ENCODE peak calls at places on chromosomes 4 and X, in seven cellular contexts. J is epithelial cell of esophagus; F is left ventricle myocardium superior; Z is skeletal muscle cell; O is non-pigmented ciliary epithelial cell; N is hypothalamus; W is activated CD4-positive, alpha-beta T cell treated with anti-CD3 and anti-CD28 coated beads, Interleukin-2, amount 50 U/mL, for 1 hour. E is an unnamed sample.

GRCh38 chr4:6856391-6856790 is 53.2 kb upstream of the TBC1D14 start:
- DNase-seq in O (no peak), Z (no peak), N (no peak), J (no peak), W (no peak), F (no peak), E (no peak)

GRCh38 chr4:33255507-33255906 is 2535.3 kb downstream of the PCDH7 start:
- DNase-seq in J (no peak), W (no peak), F (no peak), O (no peak), N (no peak), Z (no peak), E (no peak)

GRCh38 chrX:71195959-71196727 is 26.9 kb upstream of the GJB1 start:
- DNase-seq in Z (no peak), N (no peak), O (no peak), F (no peak), J (no peak), W (no peak), E (no peak)

GRCh38 chr4:2867758-2868491 is 24.3 kb downstream of the ADD1 start:
- DNase-seq in F (peak; percentile 58), J (no peak), W (no peak), Z (no peak), O (no peak), N (no peak), E (peak; percentile 40)

GRCh38 chr4:78369691-78370090 is 181.9 kb upstream of the ANXA3 start:
- DNase-seq in O (peak; percentile 41), W (no peak), N (no peak), F (no peak), J (peak; percentile 67), Z (peak; percentile 26), E (no peak)

GRCh38 chrX:40207626-40208025 is 109.9 kb upstream of the BCOR start:
- DNase-seq in W (no peak), O (no peak), F (no peak), J (peak; percentile 1), Z (no peak), N (no peak), E (no peak)

GRCh38 chr4:11589676-11590075 is 161.0 kb upstream of the HS3ST1 start:
- DNase-seq in O (no peak), F (no peak), J (peak; percentile 61), N (no peak), Z (no peak), W (no peak), E (no peak)

GRCh38 chrX:137286423-137286822 is 252.6 kb upstream of the GPR101 start:
- DNase-seq in F (no peak), N (no peak), Z (no peak), O (no peak), J (no peak), W (no peak), E (no peak)

GRCh38 chrX:50871922-50872453 is 38.5 kb upstream of the BMP15 start:
- DNase-seq in W (no peak), J (no peak), F (no peak), Z (no peak), O (no peak), N (no peak), E (no peak)

GRCh38 chr4:95835672-95836071 is 4.2 kb upstream of the PDHA2 start:
- DNase-seq in Z (no peak), J (peak; percentile 32), W (no peak), F (no peak), N (no peak), O (no peak), E (no peak)

GRCh38 chrX:122245943-122246342 is 938.1 kb upstream of the GRIA3 start:
- DNase-seq in J (no peak), Z (no peak), F (no peak), O (no peak), N (no peak), W (no peak), E (no peak)

GRCh38 chrX:103779156-103779555 is 2.5 kb downstream of the PLP1 start:
- DNase-seq in W (no peak), F (no peak), J (no peak), Z (no peak), O (no peak), N (peak; percentile 8), E (peak; percentile 54)

GRCh38 chr4:126630171-126630570 is 1002.6 kb upstream of the INTU start:
- DNase-seq in F (no peak), N (no peak), O (no peak), W (no peak), Z (peak; percentile 26), J (no peak), E (no peak)

GRCh38 chrX:2449135-2449886 is 51.5 kb downstream of the DHRSX start:
- DNase-seq in N (no peak), O (no peak), Z (no peak), J (no peak), F (no peak), W (no peak), E (no peak)

GRCh38 chr4:98284640-98285046 is 23.5 kb downstream of the RAP1GDS1 start:
- DNase-seq in F (no peak), W (no peak), N (no peak), Z (no peak), J (peak; percentile 62), O (no peak), E (no peak)

GRCh38 chr4:21139327-21139726 is 439.1 kb downstream of the PACRGL start:
- DNase-seq in N (no peak), W (no peak), F (no peak), O (no peak), Z (no peak), J (no peak), E (no peak)

GRCh38 chrX:48897157-48897620 is 379 bp downstream of the TIMM17B start:
- DNase-seq in W (peak; percentile 59), O (no peak), J (peak; percentile 76), N (peak; percentile 46), F (peak; percentile 76), Z (no peak), E (peak; percentile 89)

GRCh38 chr4:124940387-124940786 is 227.9 kb upstream of the ANKRD50 start:
- DNase-seq in N (no peak), J (peak; percentile 93), W (no peak), F (no peak), O (peak; percentile 96), Z (peak; percentile 96), E (no peak)

GRCh38 chr4:37470243-37470642 is 215.9 kb downstream of the RELL1 start:
- DNase-seq in J (no peak), O (no peak), N (no peak), W (no peak), F (no peak), Z (no peak), E (no peak)

GRCh38 chrX:55907968-55908607 is 190.5 kb downstream of the RRAGB start:
- DNase-seq in J (peak; percentile 55), O (no peak), N (peak; percentile 13), F (peak; percentile 59), Z (no peak), W (peak; percentile 32), E (peak; percentile 43)

GRCh38 chr4:10020106-10020505 is 1.2 kb downstream of the SLC2A9 start:
- DNase-seq in N (no peak), J (no peak), O (no peak), F (no peak), W (no peak), Z (no peak), E (no peak)

GRCh38 chrX:117990438-117990837 is 126.2 kb downstream of the KLHL13 start:
- DNase-seq in F (no peak), O (no peak), Z (no peak), J (peak; percentile 74), N (no peak), W (no peak), E (no peak)

GRCh38 chrX:13652256-13653021 is 502 bp upstream of the TCEANC start:
- DNase-seq in N (no peak), J (peak; percentile 48), O (peak; percentile 81), W (no peak), Z (peak; percentile 89), F (no peak), E (no peak)

GRCh38 chr4:14095881-14096280 is 468.4 kb upstream of the BOD1L1 start:
- DNase-seq in J (no peak), N (no peak), W (no peak), O (no peak), F (no peak), Z (no peak), E (no peak)

GRCh38 chr4:121827851-121828250 is 4.2 kb upstream of the CCNA2 start:
- DNase-seq in J (peak; percentile 72), F (no peak), W (no peak), Z (no peak), O (peak; percentile 34), N (no peak), E (no peak)

GRCh38 chr4:142547974-142548373 is 298.1 kb downstream of the INPP4B start:
- DNase-seq in O (peak; percentile 32), N (no peak), W (no peak), J (peak; percentile 91), F (no peak), Z (peak; percentile 36), E (no peak)

GRCh38 chr4:104490096-104490769 is 4.5 kb downstream of the CXXC4 start:
- DNase-seq in N (no peak), Z (no peak), J (no peak), W (no peak), O (no peak), F (peak; percentile 18), E (peak; percentile 20)

GRCh38 chrX:141638601-141639000 is 49.1 kb downstream of the SPANXA2 start:
- DNase-seq in N (no peak), W (no peak), F (no peak), J (no peak), O (no peak), Z (no peak), E (no peak)

GRCh38 chr4:71377561-71377960 is 38.7 kb downstream of the SLC4A4 start:
- DNase-seq in O (peak; percentile 70), N (no peak), F (no peak), Z (peak; percentile 86), J (peak; percentile 61), W (no peak), E (no peak)

GRCh38 chr4:98466868-98467599 is 191.4 kb downstream of the TSPAN5 start:
- DNase-seq in W (no peak), N (no peak), F (no peak), O (no peak), J (peak; percentile 58), Z (no peak), E (no peak)

GRCh38 chr4:27714073-27714472 is 853.4 kb downstream of the STIM2 start:
- DNase-seq in J (peak; percentile 83), W (no peak), Z (no peak), O (no peak), N (no peak), F (no peak), E (no peak)

GRCh38 chr4:172308078-172308477 is 494.9 kb downstream of the GALNTL6 start:
- DNase-seq in O (no peak), W (no peak), N (no peak), Z (no peak), F (no peak), J (no peak), E (no peak)

E was measured in right cardiac atrium.